ENCODE peak calls at places on chromosomes 5 and 9, in five cellular contexts. One of them, this sample, is unnamed.

GRCh38 chr5:157857821-157858526 is 971 bp downstream of the CLINT1 start:
- DNase-seq in foreskin fibroblast: no peak
- DNase-seq in MM.1S: no peak
- DNase-seq in transverse colon: no peak
- DNase-seq in heart right ventricle: no peak
- DNase-seq in this sample: peak

GRCh38 chr5:43636076-43636475 is 33.1 kb downstream of the NNT start:
- DNase-seq in foreskin fibroblast: no peak
- DNase-seq in MM.1S: no peak
- DNase-seq in transverse colon: no peak
- DNase-seq in heart right ventricle: no peak
- DNase-seq in this sample: no peak

GRCh38 chr9:128895556-128895955 is 13.6 kb downstream of the LRRC8A start:
- DNase-seq in foreskin fibroblast: peak
- DNase-seq in MM.1S: no peak
- DNase-seq in transverse colon: no peak
- DNase-seq in heart right ventricle: no peak
- DNase-seq in this sample: no peak

GRCh38 chr5:77358566-77359205 is 133.4 kb downstream of the WDR41 start:
- DNase-seq in foreskin fibroblast: peak
- DNase-seq in MM.1S: no peak
- DNase-seq in transverse colon: no peak
- DNase-seq in heart right ventricle: no peak
- DNase-seq in this sample: peak

GRCh38 chr5:109644829-109645228 is 44.9 kb upstream of the MAN2A1 start:
- DNase-seq in foreskin fibroblast: no peak
- DNase-seq in MM.1S: no peak
- DNase-seq in transverse colon: no peak
- DNase-seq in heart right ventricle: no peak
- DNase-seq in this sample: no peak

GRCh38 chr5:93924628-93925027 is 183.2 kb upstream of the POU5F2 start:
- DNase-seq in foreskin fibroblast: no peak
- DNase-seq in MM.1S: no peak
- DNase-seq in transverse colon: no peak
- DNase-seq in heart right ventricle: no peak
- DNase-seq in this sample: peak

GRCh38 chr9:87577746-87578145 is 80.1 kb downstream of the DAPK1 start:
- DNase-seq in foreskin fibroblast: no peak
- DNase-seq in MM.1S: no peak
- DNase-seq in transverse colon: no peak
- DNase-seq in heart right ventricle: no peak
- DNase-seq in this sample: no peak

GRCh38 chr9:135887021-135887507 is 20.3 kb downstream of the CAMSAP1 start:
- DNase-seq in foreskin fibroblast: peak
- DNase-seq in MM.1S: no peak
- DNase-seq in transverse colon: no peak
- DNase-seq in heart right ventricle: peak
- DNase-seq in this sample: no peak

GRCh38 chr9:99027414-99027813 is 77.5 kb upstream of the TGFBR1 start:
- DNase-seq in foreskin fibroblast: no peak
- DNase-seq in MM.1S: no peak
- DNase-seq in transverse colon: no peak
- DNase-seq in heart right ventricle: no peak
- DNase-seq in this sample: no peak

GRCh38 chr5:54646285-54647101 is 128.9 kb downstream of the SNX18 start:
- DNase-seq in foreskin fibroblast: peak
- DNase-seq in MM.1S: peak
- DNase-seq in transverse colon: peak
- DNase-seq in heart right ventricle: peak
- DNase-seq in this sample: peak

GRCh38 chr9:7970666-7971335 is 171.2 kb upstream of the DMAC1 start:
- DNase-seq in foreskin fibroblast: peak
- DNase-seq in MM.1S: no peak
- DNase-seq in transverse colon: no peak
- DNase-seq in heart right ventricle: no peak
- DNase-seq in this sample: no peak

GRCh38 chr5:52269395-52269794 is 518.3 kb upstream of the ITGA1 start:
- DNase-seq in foreskin fibroblast: no peak
- DNase-seq in MM.1S: no peak
- DNase-seq in transverse colon: no peak
- DNase-seq in heart right ventricle: no peak
- DNase-seq in this sample: no peak

GRCh38 chr5:52269853-52270252 is 517.9 kb upstream of the ITGA1 start:
- DNase-seq in foreskin fibroblast: no peak
- DNase-seq in MM.1S: peak
- DNase-seq in transverse colon: no peak
- DNase-seq in heart right ventricle: no peak
- DNase-seq in this sample: no peak
- TF ChIP-seq CTCF in foreskin fibroblast: no peak
- TF ChIP-seq CTCF in MM.1S: no peak
- TF ChIP-seq CTCF in transverse colon: no peak
- TF ChIP-seq CTCF in heart right ventricle: no peak
- TF ChIP-seq CTCF in this sample: no peak

GRCh38 chr5:96522635-96523355 is 89.7 kb upstream of the PCSK1 start:
- DNase-seq in foreskin fibroblast: no peak
- DNase-seq in MM.1S: no peak
- DNase-seq in transverse colon: no peak
- DNase-seq in heart right ventricle: no peak
- DNase-seq in this sample: no peak

GRCh38 chr5:96516631-96517071 is 83.6 kb upstream of the PCSK1 start:
- DNase-seq in foreskin fibroblast: peak
- DNase-seq in MM.1S: no peak
- DNase-seq in transverse colon: no peak
- DNase-seq in heart right ventricle: no peak
- DNase-seq in this sample: no peak

GRCh38 chr5:96520345-96520744 is 87.3 kb upstream of the PCSK1 start:
- DNase-seq in foreskin fibroblast: no peak
- DNase-seq in MM.1S: no peak
- DNase-seq in transverse colon: no peak
- DNase-seq in heart right ventricle: no peak
- DNase-seq in this sample: no peak

DNA sequence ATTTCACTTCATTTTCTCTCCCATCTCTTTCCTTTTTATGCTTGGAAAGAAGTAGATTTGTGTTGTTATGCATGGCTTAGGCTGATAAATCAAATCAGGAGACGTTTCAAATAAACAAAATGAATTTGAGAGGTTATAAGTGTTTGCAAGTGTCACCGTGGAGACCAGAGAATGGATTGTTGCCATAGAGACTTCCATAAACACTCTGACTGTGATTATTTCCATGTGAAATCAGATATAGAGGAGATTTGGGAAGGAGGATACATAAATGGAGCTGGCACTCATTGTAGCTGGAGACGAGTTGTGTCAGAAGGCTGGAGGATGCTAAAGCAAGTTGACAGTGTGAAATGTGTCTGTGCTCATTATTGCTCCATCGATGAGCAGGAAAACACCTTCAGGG is 84.2 kb upstream of the PCSK1 start:
- DNase-seq in foreskin fibroblast: no peak
- DNase-seq in MM.1S: no peak
- DNase-seq in transverse colon: no peak
- DNase-seq in heart right ventricle: no peak
- DNase-seq in this sample: no peak
- H3K4me3 ChIP-seq in foreskin fibroblast: no peak
- H3K4me3 ChIP-seq in MM.1S: no peak
- H3K4me3 ChIP-seq in transverse colon: no peak
- H3K4me3 ChIP-seq in heart right ventricle: no peak
- H3K4me3 ChIP-seq in this sample: no peak

GRCh38 chr5:101943784-101944183 is 352.3 kb downstream of the SLCO4C1 start:
- DNase-seq in foreskin fibroblast: no peak
- DNase-seq in MM.1S: no peak
- DNase-seq in transverse colon: no peak
- DNase-seq in heart right ventricle: no peak
- DNase-seq in this sample: peak

GRCh38 chr5:101937041-101937440 is 359.0 kb downstream of the SLCO4C1 start:
- DNase-seq in foreskin fibroblast: no peak
- DNase-seq in MM.1S: no peak
- DNase-seq in transverse colon: no peak
- DNase-seq in heart right ventricle: no peak
- DNase-seq in this sample: no peak

GRCh38 chr5:101942321-101942882 is 353.7 kb downstream of the SLCO4C1 start:
- DNase-seq in foreskin fibroblast: peak
- DNase-seq in MM.1S: peak
- DNase-seq in transverse colon: peak
- DNase-seq in heart right ventricle: no peak
- DNase-seq in this sample: peak
- TF ChIP-seq CTCF in foreskin fibroblast: peak
- TF ChIP-seq CTCF in MM.1S: peak
- TF ChIP-seq CTCF in transverse colon: peak
- TF ChIP-seq CTCF in heart right ventricle: peak
- TF ChIP-seq CTCF in this sample: peak

GRCh38 chr5:64744914-64745313 is 23.6 kb downstream of the SREK1IP1 start:
- DNase-seq in foreskin fibroblast: no peak
- DNase-seq in MM.1S: no peak
- DNase-seq in transverse colon: no peak
- DNase-seq in heart right ventricle: no peak
- DNase-seq in this sample: no peak
- H3K4me3 ChIP-seq in foreskin fibroblast: no peak
- H3K4me3 ChIP-seq in MM.1S: no peak
- H3K4me3 ChIP-seq in transverse colon: no peak
- H3K4me3 ChIP-seq in heart right ventricle: no peak
- H3K4me3 ChIP-seq in this sample: no peak

GRCh38 chr5:71836084-71836483 is 117.0 kb downstream of the CARTPT start:
- DNase-seq in foreskin fibroblast: peak
- DNase-seq in MM.1S: no peak
- DNase-seq in transverse colon: no peak
- DNase-seq in heart right ventricle: no peak
- DNase-seq in this sample: no peak
- TF ChIP-seq CTCF in foreskin fibroblast: peak
- TF ChIP-seq CTCF in MM.1S: no peak
- TF ChIP-seq CTCF in transverse colon: no peak
- TF ChIP-seq CTCF in heart right ventricle: no peak
- TF ChIP-seq CTCF in this sample: no peak

DNA sequence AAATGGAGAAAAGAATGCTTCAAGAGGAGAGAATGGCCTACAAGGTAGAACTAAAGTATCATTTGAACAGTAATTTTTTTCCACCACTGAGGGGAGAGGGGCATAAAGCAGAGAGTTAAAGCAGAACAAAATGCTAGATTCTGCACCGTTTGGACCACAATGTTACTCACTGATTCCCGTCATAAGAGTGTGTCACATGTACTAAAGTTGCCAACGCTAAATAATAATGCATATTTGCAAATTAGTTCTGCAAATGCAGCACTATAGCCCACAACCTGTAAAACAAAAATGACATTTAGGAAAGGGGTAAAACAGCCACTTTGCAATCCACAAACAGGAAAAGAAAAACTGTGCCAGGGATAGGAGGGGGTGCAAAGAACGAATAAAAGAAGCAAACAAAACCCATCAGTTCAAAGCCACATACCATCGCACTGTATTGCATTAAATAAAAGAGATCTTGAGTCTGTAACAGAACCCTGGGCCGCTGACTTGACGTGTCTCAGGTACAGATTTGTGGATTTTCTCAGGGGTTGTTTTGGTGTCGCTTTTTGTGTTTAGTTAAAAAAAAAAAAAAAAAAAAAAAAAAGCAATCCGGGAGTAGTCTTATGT is 7.7 kb upstream of the NFIB start:
- DNase-seq in foreskin fibroblast: peak
- DNase-seq in MM.1S: no peak
- DNase-seq in transverse colon: no peak
- DNase-seq in heart right ventricle: no peak
- DNase-seq in this sample: no peak
- H3K4me3 ChIP-seq in foreskin fibroblast: peak
- H3K4me3 ChIP-seq in MM.1S: peak
- H3K4me3 ChIP-seq in transverse colon: no peak
- H3K4me3 ChIP-seq in heart right ventricle: peak
- H3K4me3 ChIP-seq in this sample: peak

GRCh38 chr5:353599-354580 is 32.4 kb downstream of the AHRR start:
- DNase-seq in foreskin fibroblast: no peak
- DNase-seq in MM.1S: no peak
- DNase-seq in transverse colon: no peak
- DNase-seq in heart right ventricle: no peak
- DNase-seq in this sample: no peak
- TF ChIP-seq CTCF in foreskin fibroblast: no peak
- TF ChIP-seq CTCF in MM.1S: no peak
- TF ChIP-seq CTCF in transverse colon: no peak
- TF ChIP-seq CTCF in heart right ventricle: no peak
- TF ChIP-seq CTCF in this sample: no peak